ENCODE peak calls at places on chromosomes 13 and 19, in eight cellular contexts. One of them, this sample, is unnamed.

GRCh38 chr19:903266-903797 is 9.7 kb downstream of the R3HDM4 start:
- DNase-seq in fibroblast of mammary gland: peak; percentile 55
- DNase-seq in AG04450: no peak
- DNase-seq in GM23338: no peak
- DNase-seq in CD8-positive, alpha-beta memory T cell: no peak
- DNase-seq in heart right ventricle: no peak
- DNase-seq in CD4-positive, CD25-positive, alpha-beta regulatory T cell: no peak
- DNase-seq in heart left ventricle: no peak
- DNase-seq in this sample: no peak

GRCh38 chr19:29724102-29724641 is 9.1 kb upstream of the C19orf12 start:
- DNase-seq in fibroblast of mammary gland: no peak
- DNase-seq in AG04450: no peak
- DNase-seq in GM23338: peak; percentile 75
- DNase-seq in CD8-positive, alpha-beta memory T cell: no peak
- DNase-seq in heart right ventricle: no peak
- DNase-seq in CD4-positive, CD25-positive, alpha-beta regulatory T cell: no peak
- DNase-seq in heart left ventricle: no peak
- DNase-seq in this sample: no peak

GRCh38 chr13:99313473-99313872 is 6.3 kb upstream of the GPR183 start:
- DNase-seq in fibroblast of mammary gland: no peak
- DNase-seq in AG04450: no peak
- DNase-seq in GM23338: peak; percentile 45
- DNase-seq in CD8-positive, alpha-beta memory T cell: no peak
- DNase-seq in heart right ventricle: no peak
- DNase-seq in CD4-positive, CD25-positive, alpha-beta regulatory T cell: no peak
- DNase-seq in heart left ventricle: no peak
- DNase-seq in this sample: no peak

GRCh38 chr13:99028890-99029289 is 51.0 kb upstream of the DOCK9 start:
- DNase-seq in fibroblast of mammary gland: no peak
- DNase-seq in AG04450: no peak
- DNase-seq in GM23338: peak; percentile 78
- DNase-seq in CD8-positive, alpha-beta memory T cell: peak; percentile 23
- DNase-seq in heart right ventricle: no peak
- DNase-seq in CD4-positive, CD25-positive, alpha-beta regulatory T cell: no peak
- DNase-seq in heart left ventricle: no peak
- DNase-seq in this sample: no peak

GRCh38 chr19:970695-971094 is 13.4 kb upstream of the WDR18 start:
- DNase-seq in fibroblast of mammary gland: no peak
- DNase-seq in AG04450: no peak
- DNase-seq in GM23338: peak; percentile 66
- DNase-seq in CD8-positive, alpha-beta memory T cell: no peak
- DNase-seq in heart right ventricle: no peak
- DNase-seq in CD4-positive, CD25-positive, alpha-beta regulatory T cell: no peak
- DNase-seq in heart left ventricle: no peak
- DNase-seq in this sample: no peak

GRCh38 chr19:53467503-53468262 is at the start of gene ZNF813:
- DNase-seq in fibroblast of mammary gland: peak; percentile 75
- DNase-seq in AG04450: peak; percentile 50
- DNase-seq in GM23338: peak; percentile 97
- DNase-seq in CD8-positive, alpha-beta memory T cell: peak; percentile 94
- DNase-seq in heart right ventricle: peak; percentile 95
- DNase-seq in CD4-positive, CD25-positive, alpha-beta regulatory T cell: peak; percentile 92
- DNase-seq in heart left ventricle: peak; percentile 97
- DNase-seq in this sample: peak; percentile 97

GRCh38 chr19:33771308-33772101 is 25.2 kb upstream of the KCTD15 start:
- DNase-seq in fibroblast of mammary gland: peak; percentile 47
- DNase-seq in AG04450: peak; percentile 18
- DNase-seq in GM23338: peak; percentile 82
- DNase-seq in CD8-positive, alpha-beta memory T cell: peak; percentile 49
- DNase-seq in heart right ventricle: peak; percentile 58
- DNase-seq in CD4-positive, CD25-positive, alpha-beta regulatory T cell: peak; percentile 34
- DNase-seq in heart left ventricle: peak; percentile 62
- DNase-seq in this sample: peak; percentile 47

GRCh38 chr19:56105090-56105701 is 15.9 kb downstream of the ZNF787 start:
- DNase-seq in fibroblast of mammary gland: peak; percentile 74
- DNase-seq in AG04450: no peak
- DNase-seq in GM23338: peak; percentile 92
- DNase-seq in CD8-positive, alpha-beta memory T cell: peak; percentile 20
- DNase-seq in heart right ventricle: peak; percentile 51
- DNase-seq in CD4-positive, CD25-positive, alpha-beta regulatory T cell: peak; percentile 21
- DNase-seq in heart left ventricle: peak; percentile 59
- DNase-seq in this sample: peak; percentile 82

GRCh38 chr19:42352216-42352892 is 26.9 kb downstream of the MEGF8 start:
- DNase-seq in fibroblast of mammary gland: no peak
- DNase-seq in AG04450: no peak
- DNase-seq in GM23338: peak; percentile 42
- DNase-seq in CD8-positive, alpha-beta memory T cell: no peak
- DNase-seq in heart right ventricle: no peak
- DNase-seq in CD4-positive, CD25-positive, alpha-beta regulatory T cell: no peak
- DNase-seq in heart left ventricle: no peak
- DNase-seq in this sample: no peak

GRCh38 chr13:25213716-25214115 is 41.6 kb upstream of the AMER2 start:
- DNase-seq in fibroblast of mammary gland: no peak
- DNase-seq in AG04450: no peak
- DNase-seq in GM23338: no peak
- DNase-seq in CD8-positive, alpha-beta memory T cell: no peak
- DNase-seq in heart right ventricle: no peak
- DNase-seq in CD4-positive, CD25-positive, alpha-beta regulatory T cell: no peak
- DNase-seq in heart left ventricle: no peak
- DNase-seq in this sample: no peak

GRCh38 chr19:9531933-9532332 is 6.5 kb downstream of the ZNF426 start:
- DNase-seq in fibroblast of mammary gland: peak; percentile 77
- DNase-seq in AG04450: no peak
- DNase-seq in GM23338: no peak
- DNase-seq in CD8-positive, alpha-beta memory T cell: no peak
- DNase-seq in heart right ventricle: no peak
- DNase-seq in CD4-positive, CD25-positive, alpha-beta regulatory T cell: no peak
- DNase-seq in heart left ventricle: no peak
- DNase-seq in this sample: no peak

GRCh38 chr13:109500146-109500773 is 286.1 kb downstream of the IRS2 start:
- DNase-seq in fibroblast of mammary gland: peak; percentile 21
- DNase-seq in AG04450: no peak
- DNase-seq in GM23338: peak; percentile 41
- DNase-seq in CD8-positive, alpha-beta memory T cell: no peak
- DNase-seq in heart right ventricle: no peak
- DNase-seq in CD4-positive, CD25-positive, alpha-beta regulatory T cell: no peak
- DNase-seq in heart left ventricle: no peak
- DNase-seq in this sample: no peak

GRCh38 chr13:45419945-45420344 is 1.8 kb upstream of the SLC25A30 start:
- DNase-seq in fibroblast of mammary gland: no peak
- DNase-seq in AG04450: no peak
- DNase-seq in GM23338: no peak
- DNase-seq in CD8-positive, alpha-beta memory T cell: no peak
- DNase-seq in heart right ventricle: no peak
- DNase-seq in CD4-positive, CD25-positive, alpha-beta regulatory T cell: no peak
- DNase-seq in heart left ventricle: no peak
- DNase-seq in this sample: no peak

GRCh38 chr13:45417790-45418534 is at the start of gene SLC25A30:
- DNase-seq in fibroblast of mammary gland: peak; percentile 80
- DNase-seq in AG04450: peak; percentile 49
- DNase-seq in GM23338: peak; percentile 96
- DNase-seq in CD8-positive, alpha-beta memory T cell: peak; percentile 93
- DNase-seq in heart right ventricle: peak; percentile 96
- DNase-seq in CD4-positive, CD25-positive, alpha-beta regulatory T cell: peak; percentile 89
- DNase-seq in heart left ventricle: peak; percentile 95
- DNase-seq in this sample: peak; percentile 92

GRCh38 chr13:45413826-45414312 is 4.3 kb downstream of the SLC25A30 start:
- DNase-seq in fibroblast of mammary gland: peak; percentile 37
- DNase-seq in AG04450: no peak
- DNase-seq in GM23338: no peak
- DNase-seq in CD8-positive, alpha-beta memory T cell: no peak
- DNase-seq in heart right ventricle: no peak
- DNase-seq in CD4-positive, CD25-positive, alpha-beta regulatory T cell: no peak
- DNase-seq in heart left ventricle: no peak
- DNase-seq in this sample: no peak

GRCh38 chr13:45415112-45415511 is 3.1 kb downstream of the SLC25A30 start:
- DNase-seq in fibroblast of mammary gland: no peak
- DNase-seq in AG04450: no peak
- DNase-seq in GM23338: no peak
- DNase-seq in CD8-positive, alpha-beta memory T cell: no peak
- DNase-seq in heart right ventricle: no peak
- DNase-seq in CD4-positive, CD25-positive, alpha-beta regulatory T cell: no peak
- DNase-seq in heart left ventricle: no peak
- DNase-seq in this sample: no peak

GRCh38 chr13:45416521-45417125 is 1.6 kb downstream of the SLC25A30 start:
- DNase-seq in fibroblast of mammary gland: no peak
- DNase-seq in AG04450: no peak
- DNase-seq in GM23338: no peak
- DNase-seq in CD8-positive, alpha-beta memory T cell: no peak
- DNase-seq in heart right ventricle: no peak
- DNase-seq in CD4-positive, CD25-positive, alpha-beta regulatory T cell: no peak
- DNase-seq in heart left ventricle: no peak
- DNase-seq in this sample: no peak
- H3K4me3 ChIP-seq in fibroblast of mammary gland: peak overlapping the region; percentile 78
- H3K4me3 ChIP-seq in AG04450: peak overlapping the region; percentile 80
- H3K4me3 ChIP-seq in GM23338: peak overlapping the region; percentile 74
- H3K4me3 ChIP-seq in CD8-positive, alpha-beta memory T cell: peak overlapping the region; percentile 96
- H3K4me3 ChIP-seq in heart right ventricle: peak overlapping the region; percentile 89
- H3K4me3 ChIP-seq in CD4-positive, CD25-positive, alpha-beta regulatory T cell: peak overlapping the region; percentile 97
- H3K4me3 ChIP-seq in heart left ventricle: peak overlapping the region; percentile 90
- H3K4me3 ChIP-seq in this sample: peak overlapping the region; percentile 83

DNA sequence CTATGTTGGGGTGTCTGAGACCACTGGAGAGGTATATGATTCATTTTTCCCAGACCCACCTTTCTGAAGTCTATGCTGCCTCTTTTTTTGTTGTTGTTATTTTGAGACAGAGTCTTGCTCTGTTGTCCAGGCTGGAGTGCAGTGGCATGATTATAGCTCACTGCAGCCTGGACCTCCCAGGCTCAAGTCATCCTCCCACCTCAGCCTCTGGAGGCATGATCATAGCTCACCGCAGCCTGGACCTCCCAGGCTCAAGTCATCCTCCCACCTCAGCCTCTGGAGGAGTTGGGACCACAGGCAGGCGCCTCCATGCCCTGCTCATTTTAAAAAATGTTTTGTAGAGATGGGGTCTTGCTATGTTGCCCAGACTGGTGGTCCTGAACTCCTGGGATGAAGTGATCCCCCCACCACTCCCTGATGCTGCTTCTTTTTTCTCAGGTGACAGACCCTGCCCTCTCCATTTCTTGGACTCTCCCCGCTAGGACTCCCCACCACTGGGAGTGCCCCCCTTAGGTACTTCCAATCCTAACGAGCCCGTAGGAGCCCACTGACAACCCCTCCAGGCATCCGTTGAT is 45.3 kb downstream of the ARHGEF18 start:
- DNase-seq in fibroblast of mammary gland: peak; percentile 34
- DNase-seq in AG04450: no peak
- DNase-seq in GM23338: no peak
- DNase-seq in CD8-positive, alpha-beta memory T cell: no peak
- DNase-seq in heart right ventricle: no peak
- DNase-seq in CD4-positive, CD25-positive, alpha-beta regulatory T cell: no peak
- DNase-seq in heart left ventricle: no peak
- DNase-seq in this sample: no peak
- H3K4me3 ChIP-seq in fibroblast of mammary gland: peak overlapping the region; percentile 82
- H3K4me3 ChIP-seq in AG04450: peak overlapping the region; percentile 88
- H3K4me3 ChIP-seq in GM23338: peak overlapping the region; percentile 96
- H3K4me3 ChIP-seq in CD8-positive, alpha-beta memory T cell: peak overlapping the region; percentile 49
- H3K4me3 ChIP-seq in heart right ventricle: peak overlapping the region; percentile 91
- H3K4me3 ChIP-seq in CD4-positive, CD25-positive, alpha-beta regulatory T cell: no peak overlapping the region
- H3K4me3 ChIP-seq in heart left ventricle: peak overlapping the region; percentile 99
- H3K4me3 ChIP-seq in this sample: peak overlapping the region; percentile 99

GRCh38 chr19:46494936-46495788 is 505 bp downstream of the PNMA8B start:
- DNase-seq in fibroblast of mammary gland: no peak
- DNase-seq in AG04450: no peak
- DNase-seq in GM23338: peak; percentile 42
- DNase-seq in CD8-positive, alpha-beta memory T cell: no peak
- DNase-seq in heart right ventricle: no peak
- DNase-seq in CD4-positive, CD25-positive, alpha-beta regulatory T cell: no peak
- DNase-seq in heart left ventricle: no peak
- DNase-seq in this sample: no peak
- H3K4me3 ChIP-seq in fibroblast of mammary gland: peak overlapping the region; percentile 2
- H3K4me3 ChIP-seq in AG04450: peak overlapping the region; percentile 52
- H3K4me3 ChIP-seq in GM23338: peak overlapping the region; percentile 76
- H3K4me3 ChIP-seq in CD8-positive, alpha-beta memory T cell: no peak overlapping the region
- H3K4me3 ChIP-seq in heart right ventricle: peak overlapping the region; percentile 46
- H3K4me3 ChIP-seq in CD4-positive, CD25-positive, alpha-beta regulatory T cell: no peak overlapping the region
- H3K4me3 ChIP-seq in heart left ventricle: peak overlapping the region; percentile 41
- H3K4me3 ChIP-seq in this sample: peak overlapping the region; percentile 30

GRCh38 chr13:50842711-50843255 is 709 bp downstream of the DLEU7 start:
- DNase-seq in fibroblast of mammary gland: no peak
- DNase-seq in AG04450: no peak
- DNase-seq in GM23338: peak; percentile 27
- DNase-seq in CD8-positive, alpha-beta memory T cell: no peak
- DNase-seq in heart right ventricle: no peak
- DNase-seq in CD4-positive, CD25-positive, alpha-beta regulatory T cell: no peak
- DNase-seq in heart left ventricle: no peak
- DNase-seq in this sample: no peak

GRCh38 chr13:50844181-50844875 is 836 bp upstream of the DLEU7 start:
- DNase-seq in fibroblast of mammary gland: no peak
- DNase-seq in AG04450: no peak
- DNase-seq in GM23338: no peak
- DNase-seq in CD8-positive, alpha-beta memory T cell: no peak
- DNase-seq in heart right ventricle: no peak
- DNase-seq in CD4-positive, CD25-positive, alpha-beta regulatory T cell: no peak
- DNase-seq in heart left ventricle: no peak
- DNase-seq in this sample: no peak

GRCh38 chr13:50842246-50842645 is 1.2 kb downstream of the DLEU7 start:
- DNase-seq in fibroblast of mammary gland: no peak
- DNase-seq in AG04450: no peak
- DNase-seq in GM23338: no peak
- DNase-seq in CD8-positive, alpha-beta memory T cell: no peak
- DNase-seq in heart right ventricle: no peak
- DNase-seq in CD4-positive, CD25-positive, alpha-beta regulatory T cell: no peak
- DNase-seq in heart left ventricle: no peak
- DNase-seq in this sample: no peak

GRCh38 chr13:50845211-50845610 is 1.7 kb upstream of the DLEU7 start:
- DNase-seq in fibroblast of mammary gland: peak; percentile 7
- DNase-seq in AG04450: no peak
- DNase-seq in GM23338: no peak
- DNase-seq in CD8-positive, alpha-beta memory T cell: no peak
- DNase-seq in heart right ventricle: no peak
- DNase-seq in CD4-positive, CD25-positive, alpha-beta regulatory T cell: no peak
- DNase-seq in heart left ventricle: no peak
- DNase-seq in this sample: no peak

DNA sequence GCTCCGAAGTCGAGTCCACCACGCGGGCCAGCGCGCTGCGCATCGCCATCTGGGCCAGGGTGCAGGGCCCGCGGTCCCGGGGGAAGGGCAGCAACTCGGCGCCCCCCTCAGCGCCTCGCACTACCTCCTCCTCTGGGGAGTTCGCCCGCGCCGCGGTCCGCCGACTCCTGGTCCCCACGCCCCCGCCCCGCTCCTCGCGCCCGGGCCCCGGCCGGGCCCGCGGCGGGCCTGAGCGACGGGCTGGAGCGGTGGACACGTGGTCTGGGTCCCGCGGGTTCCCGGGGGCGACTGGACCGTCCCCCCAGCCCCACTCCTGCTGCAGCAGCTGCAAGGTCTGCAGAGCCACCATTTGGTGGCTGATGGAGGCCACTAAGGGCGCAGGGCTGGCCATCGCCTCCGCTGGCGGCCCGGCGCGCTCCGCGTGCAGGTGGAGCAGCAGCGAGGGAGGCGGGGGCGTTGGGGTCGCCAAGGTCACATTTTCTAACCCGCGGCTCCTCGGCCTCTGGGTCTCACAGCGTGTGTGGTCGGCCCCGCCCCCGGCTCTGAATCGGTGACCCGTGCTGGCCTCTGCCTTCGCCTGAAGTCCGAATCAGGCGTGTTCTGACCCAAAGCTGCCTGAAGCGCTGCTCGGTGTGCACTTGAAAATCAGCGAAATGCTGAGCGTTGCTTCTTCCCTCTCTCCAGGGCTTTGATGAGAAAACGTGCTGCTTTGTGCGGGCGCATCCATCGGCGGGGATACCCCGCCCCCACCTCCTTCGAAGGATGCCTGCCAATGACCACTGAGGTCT is at the start of gene DLEU7:
- DNase-seq in fibroblast of mammary gland: no peak
- DNase-seq in AG04450: no peak
- DNase-seq in GM23338: peak; percentile 86
- DNase-seq in CD8-positive, alpha-beta memory T cell: no peak
- DNase-seq in heart right ventricle: no peak
- DNase-seq in CD4-positive, CD25-positive, alpha-beta regulatory T cell: no peak
- DNase-seq in heart left ventricle: no peak
- DNase-seq in this sample: no peak
- H3K4me3 ChIP-seq in fibroblast of mammary gland: no peak within 1 kb of the TSS
- H3K4me3 ChIP-seq in AG04450: no peak within 1 kb of the TSS
- H3K4me3 ChIP-seq in GM23338: peak within 1 kb of the TSS; percentile 72
- H3K4me3 ChIP-seq in CD8-positive, alpha-beta memory T cell: no peak within 1 kb of the TSS
- H3K4me3 ChIP-seq in heart right ventricle: peak within 1 kb of the TSS; percentile 36
- H3K4me3 ChIP-seq in CD4-positive, CD25-positive, alpha-beta regulatory T cell: no peak within 1 kb of the TSS
- H3K4me3 ChIP-seq in heart left ventricle: peak within 1 kb of the TSS; percentile 20
- H3K4me3 ChIP-seq in this sample: peak within 1 kb of the TSS; percentile 2

This sample was measured in uterus.